ENCODE peak calls at places on chromosomes 1 and 21, in five cellular contexts. P is IMR-90, B is esophagus muscularis mucosa, R is body of pancreas, K is heart left ventricle. L is an unnamed sample.

GRCh38 chr1:9580942-9581341 is 7.8 kb upstream of the TMEM201 start:
- DNase-seq in B (no peak), R (no peak), K (no peak), P (no peak), L (no peak)

GRCh38 chr1:176205322-176205914 is 1.7 kb downstream of the COP1 start:
- DNase-seq in P (peak), B (no peak), K (no peak), R (no peak), L (no peak)

GRCh38 chr1:174999926-175000696 is at the start of gene CACYBP:
- DNase-seq in K (no peak), P (peak), R (no peak), B (peak), L (peak)

GRCh38 chr1:99789715-99790114 is 23.3 kb upstream of the FRRS1 start:
- DNase-seq in B (peak), P (no peak), R (no peak), K (no peak), L (no peak)

GRCh38 chr1:17700981-17701870 is 53.9 kb upstream of the ACTL8 start:
- DNase-seq in K (no peak), B (no peak), P (no peak), R (no peak), L (no peak)

GRCh38 chr1:192401832-192402231 is 85.0 kb downstream of the RGS21 start:
- DNase-seq in B (no peak), R (no peak), K (no peak), P (peak), L (no peak)

GRCh38 chr1:119431836-119432235 is 16.9 kb downstream of the HSD3B2 start:
- DNase-seq in P (no peak), B (no peak), K (no peak), R (no peak), L (no peak)

GRCh38 chr1:114108741-114109255 is 44.9 kb downstream of the SYT6 start:
- DNase-seq in P (no peak), K (peak), R (no peak), B (no peak), L (no peak)

GRCh38 chr21:39660596-39660995 is 47.9 kb downstream of the B3GALT5 start:
- DNase-seq in P (peak), B (no peak), R (peak), K (peak), L (peak)

GRCh38 chr1:64010316-64010715 is 193.1 kb upstream of the UBE2U start:
- DNase-seq in P (no peak), B (no peak), K (no peak), R (no peak), L (no peak)

GRCh38 chr1:208179850-208180416 is 64.3 kb downstream of the PLXNA2 start:
- DNase-seq in B (no peak), P (no peak), K (no peak), R (no peak), L (no peak)

GRCh38 chr1:43605761-43606160 is 44.2 kb upstream of the KDM4A start:
- DNase-seq in B (no peak), P (no peak), K (no peak), R (no peak), L (no peak)

GRCh38 chr1:152451254-152451653 is 37.2 kb upstream of the CRNN start:
- DNase-seq in K (no peak), R (no peak), B (peak), P (no peak), L (no peak)

GRCh38 chr1:113041569-113042335 is 31.2 kb upstream of the LRIG2 start:
- DNase-seq in P (no peak), K (no peak), B (no peak), R (no peak), L (peak)

GRCh38 chr1:155569988-155570592 is 7.5 kb upstream of the ASH1L start:
- DNase-seq in K (no peak), P (peak), B (no peak), R (no peak), L (no peak)

GRCh38 chr1:23224721-23225648 is 7.7 kb upstream of the HTR1D start:
- DNase-seq in R (no peak), P (peak), B (no peak), K (peak), L (no peak)

GRCh38 chr1:151132676-151133338 is 13.6 kb downstream of the SEMA6C start:
- DNase-seq in B (no peak), P (no peak), R (no peak), K (no peak), L (no peak)

GRCh38 chr1:41617336-41617735 is 132.9 kb upstream of the EDN2 start:
- DNase-seq in B (peak), K (no peak), P (no peak), R (no peak), L (no peak)

GRCh38 chr1:31509124-31510072 is 66.9 kb upstream of the TINAGL1 start:
- DNase-seq in P (no peak), R (no peak), K (no peak), B (no peak), L (no peak)

GRCh38 chr21:46667735-46668380 is 32.4 kb downstream of the PRMT2 start:
- DNase-seq in K (no peak), B (no peak), R (no peak), P (peak), L (no peak)

GRCh38 chr21:45699966-45700365 is 56.4 kb downstream of the PCBP3 start:
- DNase-seq in R (no peak), B (no peak), K (no peak), P (no peak), L (no peak)

GRCh38 chr1:223144431-223144830 is 1.4 kb upstream of the TLR5 start:
- DNase-seq in P (no peak), B (no peak), K (no peak), R (no peak), L (no peak)

GRCh38 chr1:223143760-223144248 is 756 bp upstream of the TLR5 start:
- DNase-seq in R (peak), K (no peak), B (no peak), P (no peak), L (peak)

GRCh38 chr1:223144914-223145313 is 1.9 kb upstream of the TLR5 start:
- DNase-seq in B (no peak), R (no peak), P (no peak), K (no peak), L (no peak)

GRCh38 chr1:223142269-223142668 is 779 bp downstream of the TLR5 start:
- DNase-seq in B (no peak), K (no peak), P (no peak), R (no peak), L (no peak)

GRCh38 chr1:223142795-223143759 is at the start of gene TLR5:
- DNase-seq in B (peak), K (peak), P (peak), R (peak), L (peak)
- TF ChIP-seq POLR2A in B (no peak), K (peak), P (no peak), R (peak), L (no peak)

GRCh38 chr1:232045134-232045533 is 418.5 kb downstream of the DISC1 start:
- DNase-seq in P (no peak), R (no peak), B (peak), K (no peak), L (no peak)
- H3K27ac ChIP-seq in P (no peak), R (no peak), B (no peak), K (no peak), L (no peak)

DNA sequence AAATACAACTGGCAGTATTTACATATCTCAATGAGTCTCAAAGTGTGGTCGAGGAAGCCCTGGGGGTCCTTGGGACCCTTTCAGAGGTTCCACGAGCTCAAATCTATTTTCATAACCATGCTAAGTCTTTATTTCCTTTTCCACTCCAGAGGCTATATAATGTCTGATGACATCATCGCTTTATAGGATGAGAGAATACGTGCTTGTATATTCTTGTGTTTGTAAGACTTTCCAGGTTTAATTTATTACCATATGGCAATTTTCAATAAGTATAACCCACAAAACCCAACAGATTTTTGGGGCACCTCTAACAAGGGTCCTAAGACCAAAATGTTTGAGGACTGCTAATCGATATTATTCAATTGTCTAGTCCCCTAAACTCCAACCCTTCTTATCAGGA is 1.4 kb upstream of the SLC19A2 start:
- DNase-seq in R (no peak), P (peak), B (no peak), K (no peak), L (no peak)
- H3K4me3 ChIP-seq in R (no peak), P (no peak), B (peak), K (peak), L (no peak)

DNA sequence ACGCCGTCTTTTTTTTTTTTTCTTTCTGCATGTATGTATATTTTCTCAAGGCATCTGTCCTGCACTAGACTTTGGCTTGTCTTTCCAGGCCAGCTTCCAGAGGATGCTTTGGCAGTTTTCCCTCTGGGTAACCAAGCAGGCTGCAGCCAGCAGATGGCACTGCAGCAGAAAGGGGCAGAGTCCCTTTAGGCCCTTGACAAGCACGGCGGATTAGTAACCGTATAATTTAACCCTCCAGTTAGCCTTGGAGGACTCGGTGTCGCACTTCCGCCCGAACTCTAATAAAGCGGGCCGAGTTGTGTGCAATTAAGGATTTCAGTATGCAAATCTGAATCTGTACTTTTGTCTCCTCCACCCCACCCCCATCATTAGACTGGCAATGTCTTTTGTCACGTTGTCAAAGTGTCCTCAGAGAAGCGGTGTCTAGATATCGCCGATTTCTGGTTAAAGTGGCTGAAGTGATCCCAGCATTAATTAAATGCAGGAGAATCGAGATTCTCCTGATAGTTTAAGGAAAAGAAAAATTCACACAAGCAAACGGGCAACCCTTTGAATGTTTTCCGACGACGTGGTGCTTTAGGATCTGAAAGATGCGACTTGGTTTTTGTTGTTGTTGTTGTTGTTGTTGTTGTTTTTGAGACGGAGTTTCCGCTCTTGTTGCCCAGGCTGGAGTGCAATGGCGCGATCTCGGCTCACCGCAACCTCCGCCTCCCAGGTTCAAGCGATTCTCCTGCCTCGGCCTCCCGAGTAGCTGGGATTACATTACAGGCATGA is 1.1 kb upstream of the TMEM167B start:
- DNase-seq in P (peak), B (no peak), R (peak), K (peak), L (peak)
- TF ChIP-seq POLR2A in P (no peak), B (no peak), R (no peak), K (no peak), L (no peak)

GRCh38 chr1:48003741-48004503 is 6.7 kb upstream of the TRABD2B start:
- DNase-seq in R (no peak), B (no peak), P (no peak), K (no peak), L (no peak)

GRCh38 chr1:48002142-48002541 is 5.0 kb upstream of the TRABD2B start:
- DNase-seq in B (no peak), R (no peak), P (no peak), K (no peak), L (no peak)

GRCh38 chr1:48007044-48007443 is 9.9 kb upstream of the TRABD2B start:
- DNase-seq in P (peak), B (no peak), R (no peak), K (no peak), L (peak)

GRCh38 chr1:48006318-48006717 is 9.1 kb upstream of the TRABD2B start:
- DNase-seq in B (no peak), R (no peak), P (no peak), K (no peak), L (no peak)

DNA sequence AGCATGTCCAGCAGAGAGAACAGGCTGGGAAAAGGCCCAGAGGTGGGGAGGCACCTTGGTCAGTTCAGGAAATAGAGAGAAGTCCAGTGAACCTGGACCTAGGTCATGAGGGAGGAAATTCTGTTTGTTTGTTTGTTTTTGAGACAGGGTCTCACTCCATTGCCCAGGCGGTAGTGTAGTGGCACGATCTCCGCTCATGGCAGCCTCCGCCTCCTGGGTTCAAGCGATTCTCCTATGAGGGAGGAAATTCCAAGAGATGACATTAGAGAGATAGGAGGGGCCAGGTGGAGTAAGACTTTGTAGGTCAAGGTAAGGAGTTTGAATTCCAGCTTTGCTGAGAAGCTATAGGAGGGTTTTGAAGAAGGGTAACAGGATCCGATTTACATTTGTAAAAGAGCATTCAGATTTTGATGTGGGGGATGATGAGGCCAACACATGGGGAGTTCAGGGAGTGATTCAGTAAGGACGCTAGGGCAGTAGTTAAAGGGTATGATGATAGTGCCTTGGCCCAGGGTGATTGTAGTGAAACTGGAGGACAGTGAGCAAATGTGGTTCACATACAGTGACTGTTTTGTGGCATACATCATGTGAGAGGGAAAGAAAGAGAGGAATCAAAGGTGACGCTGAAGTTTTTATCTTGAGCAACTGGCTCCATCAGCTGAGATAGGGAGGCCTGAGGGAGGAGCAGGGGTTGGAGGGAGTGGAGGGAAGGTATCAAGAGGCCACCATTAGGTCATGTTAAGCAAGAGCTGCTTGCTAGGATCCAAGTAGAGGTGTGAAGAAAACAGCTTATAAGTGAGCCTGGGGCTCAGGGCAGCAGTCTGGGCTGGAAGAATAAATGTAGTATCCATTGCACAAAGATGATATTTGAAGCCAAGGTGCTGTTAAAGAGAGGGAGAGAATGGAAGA is 8.3 kb upstream of the TRABD2B start:
- DNase-seq in K (no peak), R (no peak), P (no peak), B (no peak), L (no peak)
- H3K27ac ChIP-seq in K (no peak), R (no peak), P (no peak), B (no peak), L (no peak)

GRCh38 chr1:226655251-226656163 is 83.6 kb downstream of the ITPKB start:
- DNase-seq in P (no peak), B (no peak), K (peak), R (no peak), L (no peak)

GRCh38 chr1:226654046-226654445 is 85.0 kb downstream of the ITPKB start:
- DNase-seq in R (no peak), B (no peak), K (peak), P (peak), L (no peak)

GRCh38 chr1:226656201-226656600 is 82.9 kb downstream of the ITPKB start:
- DNase-seq in R (peak), P (no peak), B (no peak), K (peak), L (no peak)

GRCh38 chr1:226653311-226653921 is 85.7 kb downstream of the ITPKB start:
- DNase-seq in B (no peak), P (no peak), K (peak), R (no peak), L (no peak)

GRCh38 chr1:226654508-226655124 is 84.5 kb downstream of the ITPKB start:
- DNase-seq in B (no peak), P (no peak), K (peak), R (no peak), L (no peak)
- H3K4me3 ChIP-seq in B (no peak), P (no peak), K (no peak), R (no peak), L (no peak)

GRCh38 chr1:173865468-173866164 is 2.2 kb downstream of the GAS5 start:
- DNase-seq in K (no peak), R (no peak), B (no peak), P (no peak), L (no peak)
- TF ChIP-seq POLR2A in K (no peak), R (no peak), B (no peak), P (no peak), L (no peak)

DNA sequence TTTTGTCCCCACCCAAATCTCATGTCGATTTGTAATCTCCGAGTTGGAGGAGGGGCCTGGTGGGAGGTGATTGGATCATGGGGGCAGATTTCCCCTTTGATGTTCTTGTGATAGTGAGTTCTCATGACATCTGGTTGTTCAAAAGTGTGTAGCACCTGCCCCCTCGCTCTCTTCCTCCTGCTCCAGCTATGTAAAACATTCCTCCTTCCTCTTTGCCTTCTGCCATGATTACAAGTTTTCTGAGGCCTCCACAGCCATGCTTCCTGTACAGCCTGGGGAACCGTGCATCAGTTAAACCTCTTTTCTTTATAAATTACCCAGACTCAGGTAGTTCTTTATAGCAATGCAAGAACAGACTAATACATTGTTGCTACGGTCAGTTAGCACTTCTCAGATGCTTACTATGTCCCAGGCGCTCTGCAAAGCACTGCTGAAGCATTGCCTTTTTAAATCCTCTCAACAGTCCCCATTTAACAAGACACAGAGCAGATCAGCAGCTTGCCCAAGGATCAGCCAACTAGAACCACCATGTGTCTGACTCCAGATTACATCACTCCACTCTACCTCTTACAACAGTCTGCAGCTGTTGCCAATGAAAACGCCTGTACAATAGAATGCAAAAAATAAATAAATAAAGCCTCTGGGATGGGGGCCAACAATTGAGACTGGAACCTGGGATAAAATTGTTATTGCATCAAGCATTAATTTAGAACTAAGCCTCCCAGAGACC is 52.4 kb upstream of the USP1 start:
- DNase-seq in B (no peak), K (peak), P (peak), R (peak), L (no peak)
- H3K27ac ChIP-seq in B (no peak), K (no peak), P (no peak), R (no peak), L (no peak)

DNA sequence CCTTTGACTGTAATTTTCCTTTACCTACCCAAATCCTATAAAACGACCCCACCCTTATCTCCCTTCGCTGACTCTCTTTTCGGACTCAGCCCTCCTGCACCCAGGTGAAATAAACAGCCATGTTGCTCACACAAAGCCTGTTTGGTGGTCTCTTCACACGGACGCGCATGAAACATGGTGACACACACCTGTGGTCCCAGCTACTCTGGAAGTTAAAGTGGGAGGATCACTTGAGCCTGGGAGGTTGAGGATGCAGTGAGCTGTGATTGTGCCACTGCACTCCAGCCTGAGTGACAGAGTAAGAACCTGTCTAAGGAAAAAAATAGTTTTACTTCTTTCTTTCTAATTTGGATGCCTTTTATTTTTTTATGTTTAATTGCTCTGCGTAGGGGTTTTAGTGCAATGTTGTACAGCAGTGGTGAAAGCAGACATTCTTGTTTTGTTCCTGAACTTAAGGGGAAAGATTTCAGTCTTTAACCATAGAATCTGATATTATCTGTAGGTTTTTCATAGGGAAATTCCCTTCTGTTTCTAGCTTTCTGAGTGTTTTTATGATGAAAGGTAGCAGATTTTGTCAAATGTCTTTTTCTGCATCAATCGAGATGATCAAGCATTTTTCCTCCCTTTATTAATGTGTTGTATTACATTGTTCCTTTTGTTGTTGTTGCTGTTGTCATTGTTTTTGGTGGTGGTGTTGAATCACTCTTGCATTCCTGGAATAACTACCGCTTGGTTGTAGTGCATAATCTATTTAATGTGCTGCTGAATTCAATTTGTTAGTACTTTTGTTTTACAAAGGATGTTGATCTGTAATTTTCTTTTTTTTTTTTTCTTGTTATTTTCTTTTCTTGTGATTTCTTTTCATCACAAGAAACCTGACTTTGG is 497.4 kb downstream of the DISC1 start:
- DNase-seq in R (no peak), P (no peak), K (no peak), B (no peak), L (no peak)
- H3K4me3 ChIP-seq in R (no peak), P (no peak), K (no peak), B (no peak), L (no peak)

GRCh38 chr1:29643281-29643680 is 407.0 kb downstream of the PTPRU start:
- DNase-seq in B (peak), R (no peak), P (no peak), K (no peak), L (no peak)

GRCh38 chr1:29642519-29642918 is 406.2 kb downstream of the PTPRU start:
- DNase-seq in K (no peak), R (no peak), B (peak), P (no peak), L (no peak)

GRCh38 chr1:29644812-29645211 is 408.5 kb downstream of the PTPRU start:
- DNase-seq in B (no peak), P (no peak), K (no peak), R (no peak), L (no peak)

GRCh38 chr1:29645586-29645985 is 409.3 kb downstream of the PTPRU start:
- DNase-seq in K (no peak), P (no peak), B (peak), R (no peak), L (no peak)

GRCh38 chr1:29643838-29644440 is 407.6 kb downstream of the PTPRU start:
- DNase-seq in B (peak), K (no peak), R (no peak), P (no peak), L (no peak)
- TF ChIP-seq POLR2A in B (no peak), K (no peak), R (no peak), P (no peak), L (no peak)

L was measured in testis.